ENCODE peak calls at places on chromosomes 6 and 20, in four cellular contexts. J is endothelial cell of umbilical vein, E is GM12878, S is K562. Z is an unnamed sample.

GRCh38 chr6:147712841-147713240 is 204.4 kb downstream of the SAMD5 start:
- DNase-seq in J (no peak), E (no peak), S (no peak), Z (peak)

GRCh38 chr6:169850746-169851145 is 99.3 kb downstream of the ERMARD start:
- DNase-seq in J (no peak), E (no peak), S (no peak), Z (no peak)

GRCh38 chr6:20377623-20378265 is 23.9 kb upstream of the E2F3 start:
- DNase-seq in J (peak), E (no peak), S (no peak), Z (peak)

GRCh38 chr20:46040902-46041535 is 12.0 kb downstream of the SLC12A5 start:
- DNase-seq in J (peak), E (no peak), S (peak), Z (peak)

GRCh38 chr20:25514747-25515340 is 70.5 kb downstream of the NINL start:
- DNase-seq in J (no peak), E (no peak), S (no peak), Z (no peak)

GRCh38 chr6:119676971-119677370 is 327.4 kb upstream of the MAN1A1 start:
- DNase-seq in J (no peak), E (no peak), S (no peak), Z (peak)

GRCh38 chr6:169292340-169293124 is 38.9 kb upstream of the THBS2 start:
- DNase-seq in J (no peak), E (no peak), S (no peak), Z (peak)

GRCh38 chr6:44733146-44733545 is 345.6 kb downstream of the CDC5L start:
- DNase-seq in J (no peak), E (no peak), S (no peak), Z (no peak)

GRCh38 chr20:21096321-21097043 is 9.7 kb downstream of the LINC00237 start:
- DNase-seq in J (peak), E (peak), S (peak), Z (peak)

GRCh38 chr20:34546751-34547181 is 11.8 kb upstream of the MAP1LC3A start:
- DNase-seq in J (no peak), E (no peak), S (no peak), Z (no peak)

DNA sequence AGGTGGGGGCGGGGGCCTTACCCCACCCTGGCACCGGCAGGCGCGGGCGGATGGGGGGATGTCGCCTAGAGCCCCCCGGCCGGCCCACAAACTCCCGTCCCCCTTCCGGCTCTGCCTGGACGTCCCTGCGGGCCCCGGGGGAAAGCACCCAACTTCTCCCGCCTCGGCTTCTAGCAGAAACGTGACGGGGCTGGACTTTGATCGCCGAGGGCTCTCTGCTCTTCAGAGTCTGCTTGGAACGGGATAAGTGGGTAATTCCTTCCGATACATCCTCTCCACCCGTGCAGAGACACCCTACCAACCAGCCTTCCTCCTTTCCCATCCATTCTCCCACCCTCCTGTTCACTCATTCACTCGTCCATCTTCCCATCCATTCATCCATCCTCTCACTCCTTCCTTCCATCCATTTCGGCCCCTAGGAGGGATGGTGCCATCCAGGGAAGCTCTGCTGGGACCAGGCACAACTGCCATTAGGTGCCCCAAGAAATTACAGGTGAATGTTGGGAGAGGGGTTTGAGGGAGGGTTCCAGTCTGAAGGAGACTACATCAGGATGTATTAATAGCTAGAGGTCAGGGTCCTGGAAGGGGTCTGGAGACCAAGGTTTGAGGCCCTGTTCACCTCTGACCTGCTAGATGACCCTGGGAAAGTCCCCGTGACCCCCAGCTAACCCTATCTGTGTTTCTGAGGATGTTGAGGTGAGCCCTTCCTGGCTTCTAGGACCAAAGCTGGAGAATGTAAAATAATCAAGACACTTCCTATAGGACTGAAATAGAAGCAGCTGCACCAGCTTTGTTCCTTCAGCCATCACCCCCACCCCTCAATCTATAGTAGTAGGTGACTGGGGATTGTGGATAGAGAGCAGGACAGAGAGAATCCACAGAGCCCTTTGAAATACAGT is 518 bp downstream of the TTLL9 start:
- DNase-seq in J (no peak), E (no peak), S (no peak), Z (no peak)
- TF ChIP-seq FOS in J (no peak), E (no peak), S (no peak), Z (no peak)

GRCh38 chr20:16801919-16802651 is 53.9 kb downstream of the OTOR start:
- DNase-seq in J (peak), E (peak), S (peak), Z (peak)

GRCh38 chr20:16804793-16805187 is 56.6 kb downstream of the OTOR start:
- DNase-seq in J (no peak), E (no peak), S (no peak), Z (no peak)

GRCh38 chr20:16806061-16806460 is 57.9 kb downstream of the OTOR start:
- DNase-seq in J (no peak), E (no peak), S (no peak), Z (no peak)

GRCh38 chr20:16802652-16802935 is 54.4 kb downstream of the OTOR start:
- DNase-seq in J (no peak), E (no peak), S (no peak), Z (no peak)

GRCh38 chr20:16803965-16804792 is 56.0 kb downstream of the OTOR start:
- DNase-seq in J (peak), E (no peak), S (peak), Z (peak)
- TF ChIP-seq FOS in J (no peak), E (no peak), S (no peak), Z (no peak)

DNA sequence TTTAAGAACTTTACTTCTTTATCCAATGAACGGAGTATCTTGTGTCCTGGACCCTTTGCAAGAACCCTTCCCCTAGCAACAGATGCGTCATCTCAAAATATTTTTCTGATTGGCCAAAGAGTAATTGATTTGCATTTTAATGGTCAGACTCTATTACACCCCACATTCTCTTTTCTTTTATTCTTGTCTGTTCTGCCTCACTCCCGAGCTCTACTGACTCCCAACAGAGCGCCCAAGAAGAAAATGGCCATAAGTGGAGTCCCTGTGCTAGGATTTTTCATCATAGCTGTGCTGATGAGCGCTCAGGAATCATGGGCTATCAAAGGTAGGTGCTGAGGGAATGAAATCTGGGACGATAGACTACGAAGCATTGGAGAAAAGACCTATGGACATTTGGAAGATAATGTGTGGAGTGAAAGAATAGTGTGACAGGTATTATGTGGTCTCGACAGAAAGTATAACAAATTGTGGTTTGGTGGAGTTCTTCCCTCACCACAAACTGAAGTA is at the start of gene HLA-DRA:
- DNase-seq in J (peak), E (peak), S (peak), Z (peak)
- TF ChIP-seq FOS in J (no peak), E (peak), S (peak), Z (no peak)

GRCh38 chr20:32990426-32990825 is 13.8 kb downstream of the SUN5 start:
- DNase-seq in J (no peak), E (no peak), S (no peak), Z (no peak)
- TF ChIP-seq FOS in J (no peak), E (no peak), S (no peak), Z (no peak)